ENCODE peak calls at places on chromosomes 12 and 14, in ten cellular contexts. One of them, this sample, is unnamed.
A peak's percentile ranks its signal among the peaks of the same experiment; 100 is the strongest.

GRCh38 chr12:98595152-98595988 is 1.9 kb downstream of the SLC25A3 start:
- DNase-seq in ureter: no peak
- DNase-seq in Kasumi-1: no peak
- DNase-seq in brain pericyte: peak; percentile 7
- DNase-seq in psoas muscle: no peak
- DNase-seq in left ventricle myocardium superior: no peak
- DNase-seq in A549: peak; percentile 25
- DNase-seq in T-helper 1 cell: no peak
- DNase-seq in activated CD4-positive, CD25-positive, alpha-beta regulatory T cell: no peak
- DNase-seq in PC-3: peak; percentile 70
- DNase-seq in this sample: no peak

GRCh38 chr14:56482306-56482705 is 97.3 kb upstream of the TMEM260 start:
- DNase-seq in ureter: no peak
- DNase-seq in Kasumi-1: peak; percentile 19
- DNase-seq in brain pericyte: no peak
- DNase-seq in psoas muscle: no peak
- DNase-seq in left ventricle myocardium superior: no peak
- DNase-seq in A549: peak; percentile 17
- DNase-seq in T-helper 1 cell: no peak
- DNase-seq in activated CD4-positive, CD25-positive, alpha-beta regulatory T cell: no peak
- DNase-seq in PC-3: peak; percentile 53
- DNase-seq in this sample: no peak

GRCh38 chr12:4849024-4849594 is 60.6 kb upstream of the KCNA1 start:
- DNase-seq in ureter: no peak
- DNase-seq in Kasumi-1: peak; percentile 20
- DNase-seq in brain pericyte: no peak
- DNase-seq in psoas muscle: no peak
- DNase-seq in left ventricle myocardium superior: no peak
- DNase-seq in A549: peak; percentile 39
- DNase-seq in T-helper 1 cell: no peak
- DNase-seq in activated CD4-positive, CD25-positive, alpha-beta regulatory T cell: no peak
- DNase-seq in PC-3: peak; percentile 32
- DNase-seq in this sample: peak; percentile 30

GRCh38 chr12:27006797-27007467 is 7.3 kb downstream of the TM7SF3 start:
- DNase-seq in ureter: no peak
- DNase-seq in Kasumi-1: no peak
- DNase-seq in brain pericyte: no peak
- DNase-seq in psoas muscle: no peak
- DNase-seq in left ventricle myocardium superior: no peak
- DNase-seq in A549: no peak
- DNase-seq in T-helper 1 cell: no peak
- DNase-seq in activated CD4-positive, CD25-positive, alpha-beta regulatory T cell: no peak
- DNase-seq in PC-3: no peak
- DNase-seq in this sample: no peak

GRCh38 chr12:11812558-11813421 is 163.3 kb downstream of the ETV6 start:
- DNase-seq in ureter: no peak
- DNase-seq in Kasumi-1: peak; percentile 35
- DNase-seq in brain pericyte: no peak
- DNase-seq in psoas muscle: no peak
- DNase-seq in left ventricle myocardium superior: peak; percentile 61
- DNase-seq in A549: no peak
- DNase-seq in T-helper 1 cell: no peak
- DNase-seq in activated CD4-positive, CD25-positive, alpha-beta regulatory T cell: no peak
- DNase-seq in PC-3: no peak
- DNase-seq in this sample: no peak

GRCh38 chr12:121697093-121697698 is 15.4 kb upstream of the TMEM120B start:
- DNase-seq in ureter: no peak
- DNase-seq in Kasumi-1: peak; percentile 43
- DNase-seq in brain pericyte: no peak
- DNase-seq in psoas muscle: no peak
- DNase-seq in left ventricle myocardium superior: no peak
- DNase-seq in A549: peak; percentile 54
- DNase-seq in T-helper 1 cell: no peak
- DNase-seq in activated CD4-positive, CD25-positive, alpha-beta regulatory T cell: no peak
- DNase-seq in PC-3: peak; percentile 88
- DNase-seq in this sample: no peak

GRCh38 chr12:100401660-100402059 is 44.8 kb downstream of the SLC17A8 start:
- DNase-seq in ureter: no peak
- DNase-seq in Kasumi-1: no peak
- DNase-seq in brain pericyte: no peak
- DNase-seq in psoas muscle: no peak
- DNase-seq in left ventricle myocardium superior: no peak
- DNase-seq in A549: peak; percentile 39
- DNase-seq in T-helper 1 cell: no peak
- DNase-seq in activated CD4-positive, CD25-positive, alpha-beta regulatory T cell: no peak
- DNase-seq in PC-3: peak; percentile 76
- DNase-seq in this sample: no peak

GRCh38 chr12:65835256-65835655 is 11.0 kb downstream of the HMGA2 start:
- DNase-seq in ureter: no peak
- DNase-seq in Kasumi-1: no peak
- DNase-seq in brain pericyte: no peak
- DNase-seq in psoas muscle: no peak
- DNase-seq in left ventricle myocardium superior: no peak
- DNase-seq in A549: no peak
- DNase-seq in T-helper 1 cell: no peak
- DNase-seq in activated CD4-positive, CD25-positive, alpha-beta regulatory T cell: no peak
- DNase-seq in PC-3: peak; percentile 18
- DNase-seq in this sample: no peak

GRCh38 chr12:53231859-53232640 is at the start of gene RARG:
- DNase-seq in ureter: peak; percentile 85
- DNase-seq in Kasumi-1: no peak
- DNase-seq in brain pericyte: no peak
- DNase-seq in psoas muscle: peak; percentile 65
- DNase-seq in left ventricle myocardium superior: peak; percentile 64
- DNase-seq in A549: peak; percentile 87
- DNase-seq in T-helper 1 cell: peak; percentile 68
- DNase-seq in activated CD4-positive, CD25-positive, alpha-beta regulatory T cell: peak; percentile 44
- DNase-seq in PC-3: peak; percentile 78
- DNase-seq in this sample: peak; percentile 75

GRCh38 chr14:55105991-55106390 is 23.1 kb upstream of the LGALS3 start:
- DNase-seq in ureter: no peak
- DNase-seq in Kasumi-1: no peak
- DNase-seq in brain pericyte: no peak
- DNase-seq in psoas muscle: no peak
- DNase-seq in left ventricle myocardium superior: no peak
- DNase-seq in A549: no peak
- DNase-seq in T-helper 1 cell: no peak
- DNase-seq in activated CD4-positive, CD25-positive, alpha-beta regulatory T cell: no peak
- DNase-seq in PC-3: no peak
- DNase-seq in this sample: no peak

GRCh38 chr12:45762185-45763110 is 32.9 kb downstream of the ARID2 start:
- DNase-seq in ureter: no peak
- DNase-seq in Kasumi-1: peak; percentile 53
- DNase-seq in brain pericyte: peak; percentile 7
- DNase-seq in psoas muscle: no peak
- DNase-seq in left ventricle myocardium superior: no peak
- DNase-seq in A549: peak; percentile 26
- DNase-seq in T-helper 1 cell: no peak
- DNase-seq in activated CD4-positive, CD25-positive, alpha-beta regulatory T cell: no peak
- DNase-seq in PC-3: peak; percentile 76
- DNase-seq in this sample: no peak

GRCh38 chr14:51643137-51643536 is 8.6 kb upstream of the FRMD6 start:
- DNase-seq in ureter: no peak
- DNase-seq in Kasumi-1: no peak
- DNase-seq in brain pericyte: no peak
- DNase-seq in psoas muscle: no peak
- DNase-seq in left ventricle myocardium superior: no peak
- DNase-seq in A549: no peak
- DNase-seq in T-helper 1 cell: no peak
- DNase-seq in activated CD4-positive, CD25-positive, alpha-beta regulatory T cell: no peak
- DNase-seq in PC-3: peak; percentile 71
- DNase-seq in this sample: peak; percentile 30

GRCh38 chr14:75578786-75579781 is 664 bp downstream of the FLVCR2 start:
- DNase-seq in ureter: no peak
- DNase-seq in Kasumi-1: peak; percentile 54
- DNase-seq in brain pericyte: no peak
- DNase-seq in psoas muscle: peak; percentile 58
- DNase-seq in left ventricle myocardium superior: peak; percentile 35
- DNase-seq in A549: peak; percentile 35
- DNase-seq in T-helper 1 cell: no peak
- DNase-seq in activated CD4-positive, CD25-positive, alpha-beta regulatory T cell: no peak
- DNase-seq in PC-3: no peak
- DNase-seq in this sample: no peak

GRCh38 chr12:100826323-100826722 is 31.7 kb downstream of the ANO4 start:
- DNase-seq in ureter: peak; percentile 45
- DNase-seq in Kasumi-1: peak; percentile 22
- DNase-seq in brain pericyte: no peak
- DNase-seq in psoas muscle: no peak
- DNase-seq in left ventricle myocardium superior: peak; percentile 33
- DNase-seq in A549: peak; percentile 8
- DNase-seq in T-helper 1 cell: no peak
- DNase-seq in activated CD4-positive, CD25-positive, alpha-beta regulatory T cell: no peak
- DNase-seq in PC-3: peak; percentile 61
- DNase-seq in this sample: no peak

GRCh38 chr12:129459886-129460285 is 443.9 kb downstream of the TMEM132D start:
- DNase-seq in ureter: no peak
- DNase-seq in Kasumi-1: no peak
- DNase-seq in brain pericyte: no peak
- DNase-seq in psoas muscle: no peak
- DNase-seq in left ventricle myocardium superior: no peak
- DNase-seq in A549: no peak
- DNase-seq in T-helper 1 cell: no peak
- DNase-seq in activated CD4-positive, CD25-positive, alpha-beta regulatory T cell: no peak
- DNase-seq in PC-3: no peak
- DNase-seq in this sample: no peak

GRCh38 chr12:75944097-75944904 is 87.3 kb downstream of the PHLDA1 start:
- DNase-seq in ureter: no peak
- DNase-seq in Kasumi-1: peak; percentile 79
- DNase-seq in brain pericyte: no peak
- DNase-seq in psoas muscle: no peak
- DNase-seq in left ventricle myocardium superior: no peak
- DNase-seq in A549: peak; percentile 51
- DNase-seq in T-helper 1 cell: no peak
- DNase-seq in activated CD4-positive, CD25-positive, alpha-beta regulatory T cell: no peak
- DNase-seq in PC-3: peak; percentile 96
- DNase-seq in this sample: no peak

GRCh38 chr14:76644875-76645518 is 116.3 kb upstream of the VASH1 start:
- DNase-seq in ureter: no peak
- DNase-seq in Kasumi-1: peak; percentile 54
- DNase-seq in brain pericyte: no peak
- DNase-seq in psoas muscle: no peak
- DNase-seq in left ventricle myocardium superior: no peak
- DNase-seq in A549: peak; percentile 58
- DNase-seq in T-helper 1 cell: no peak
- DNase-seq in activated CD4-positive, CD25-positive, alpha-beta regulatory T cell: no peak
- DNase-seq in PC-3: peak; percentile 50
- DNase-seq in this sample: peak; percentile 34

GRCh38 chr12:14621821-14622220 is 54.1 kb upstream of the PLBD1 start:
- DNase-seq in ureter: no peak
- DNase-seq in Kasumi-1: no peak
- DNase-seq in brain pericyte: no peak
- DNase-seq in psoas muscle: no peak
- DNase-seq in left ventricle myocardium superior: no peak
- DNase-seq in A549: no peak
- DNase-seq in T-helper 1 cell: no peak
- DNase-seq in activated CD4-positive, CD25-positive, alpha-beta regulatory T cell: no peak
- DNase-seq in PC-3: no peak
- DNase-seq in this sample: no peak

GRCh38 chr12:12079291-12079690 is 8.6 kb downstream of the BCL2L14 start:
- DNase-seq in ureter: no peak
- DNase-seq in Kasumi-1: no peak
- DNase-seq in brain pericyte: no peak
- DNase-seq in psoas muscle: no peak
- DNase-seq in left ventricle myocardium superior: no peak
- DNase-seq in A549: no peak
- DNase-seq in T-helper 1 cell: no peak
- DNase-seq in activated CD4-positive, CD25-positive, alpha-beta regulatory T cell: no peak
- DNase-seq in PC-3: no peak
- DNase-seq in this sample: no peak

GRCh38 chr12:98698603-98699463 is 53.7 kb downstream of the APAF1 start:
- DNase-seq in ureter: peak; percentile 56
- DNase-seq in Kasumi-1: peak; percentile 74
- DNase-seq in brain pericyte: peak; percentile 6
- DNase-seq in psoas muscle: peak; percentile 54
- DNase-seq in left ventricle myocardium superior: peak; percentile 51
- DNase-seq in A549: peak; percentile 66
- DNase-seq in T-helper 1 cell: no peak
- DNase-seq in activated CD4-positive, CD25-positive, alpha-beta regulatory T cell: no peak
- DNase-seq in PC-3: peak; percentile 80
- DNase-seq in this sample: peak; percentile 24

GRCh38 chr14:97838986-97839385 is 1041.8 kb downstream of the VRK1 start:
- DNase-seq in ureter: no peak
- DNase-seq in Kasumi-1: no peak
- DNase-seq in brain pericyte: no peak
- DNase-seq in psoas muscle: no peak
- DNase-seq in left ventricle myocardium superior: no peak
- DNase-seq in A549: no peak
- DNase-seq in T-helper 1 cell: no peak
- DNase-seq in activated CD4-positive, CD25-positive, alpha-beta regulatory T cell: no peak
- DNase-seq in PC-3: no peak
- DNase-seq in this sample: no peak

GRCh38 chr12:113040722-113041168 is 15.8 kb upstream of the DTX1 start:
- DNase-seq in ureter: peak; percentile 55
- DNase-seq in Kasumi-1: no peak
- DNase-seq in brain pericyte: no peak
- DNase-seq in psoas muscle: peak; percentile 87
- DNase-seq in left ventricle myocardium superior: peak; percentile 81
- DNase-seq in A549: peak; percentile 39
- DNase-seq in T-helper 1 cell: no peak
- DNase-seq in activated CD4-positive, CD25-positive, alpha-beta regulatory T cell: no peak
- DNase-seq in PC-3: peak; percentile 92
- DNase-seq in this sample: peak; percentile 90

GRCh38 chr14:70779667-70780066 is 29.6 kb downstream of the MAP3K9 start:
- DNase-seq in ureter: no peak
- DNase-seq in Kasumi-1: no peak
- DNase-seq in brain pericyte: no peak
- DNase-seq in psoas muscle: no peak
- DNase-seq in left ventricle myocardium superior: peak; percentile 52
- DNase-seq in A549: no peak
- DNase-seq in T-helper 1 cell: no peak
- DNase-seq in activated CD4-positive, CD25-positive, alpha-beta regulatory T cell: no peak
- DNase-seq in PC-3: no peak
- DNase-seq in this sample: no peak

GRCh38 chr14:94041551-94042346 is 15.6 kb downstream of the OTUB2 start:
- DNase-seq in ureter: no peak
- DNase-seq in Kasumi-1: no peak
- DNase-seq in brain pericyte: no peak
- DNase-seq in psoas muscle: no peak
- DNase-seq in left ventricle myocardium superior: peak; percentile 78
- DNase-seq in A549: no peak
- DNase-seq in T-helper 1 cell: no peak
- DNase-seq in activated CD4-positive, CD25-positive, alpha-beta regulatory T cell: no peak
- DNase-seq in PC-3: no peak
- DNase-seq in this sample: no peak

GRCh38 chr12:98814254-98814653 is 169.2 kb downstream of the APAF1 start:
- DNase-seq in ureter: no peak
- DNase-seq in Kasumi-1: no peak
- DNase-seq in brain pericyte: no peak
- DNase-seq in psoas muscle: no peak
- DNase-seq in left ventricle myocardium superior: no peak
- DNase-seq in A549: no peak
- DNase-seq in T-helper 1 cell: no peak
- DNase-seq in activated CD4-positive, CD25-positive, alpha-beta regulatory T cell: no peak
- DNase-seq in PC-3: peak; percentile 53
- DNase-seq in this sample: no peak

GRCh38 chr14:103550451-103551337 is 11.8 kb downstream of the BAG5 start:
- DNase-seq in ureter: peak; percentile 44
- DNase-seq in Kasumi-1: no peak
- DNase-seq in brain pericyte: no peak
- DNase-seq in psoas muscle: peak; percentile 67
- DNase-seq in left ventricle myocardium superior: peak; percentile 66
- DNase-seq in A549: no peak
- DNase-seq in T-helper 1 cell: no peak
- DNase-seq in activated CD4-positive, CD25-positive, alpha-beta regulatory T cell: no peak
- DNase-seq in PC-3: no peak
- DNase-seq in this sample: no peak

GRCh38 chr12:570237-570925 is 92.9 kb downstream of the NINJ2 start:
- DNase-seq in ureter: peak; percentile 79
- DNase-seq in Kasumi-1: no peak
- DNase-seq in brain pericyte: no peak
- DNase-seq in psoas muscle: peak; percentile 92
- DNase-seq in left ventricle myocardium superior: peak; percentile 85
- DNase-seq in A549: peak; percentile 98
- DNase-seq in T-helper 1 cell: no peak
- DNase-seq in activated CD4-positive, CD25-positive, alpha-beta regulatory T cell: no peak
- DNase-seq in PC-3: peak; percentile 81
- DNase-seq in this sample: peak; percentile 95

GRCh38 chr12:94305293-94305957 is 154.2 kb downstream of the CEP83 start:
- DNase-seq in ureter: no peak
- DNase-seq in Kasumi-1: no peak
- DNase-seq in brain pericyte: no peak
- DNase-seq in psoas muscle: no peak
- DNase-seq in left ventricle myocardium superior: no peak
- DNase-seq in A549: no peak
- DNase-seq in T-helper 1 cell: no peak
- DNase-seq in activated CD4-positive, CD25-positive, alpha-beta regulatory T cell: no peak
- DNase-seq in PC-3: no peak
- DNase-seq in this sample: no peak

This sample was measured in H54.